ENCODE peak calls at places on chromosome 6, in six cellular contexts. H, Q, F, J, L and U are unnamed samples.

GRCh38 chr6:96682017-96682416 is 119.1 kb downstream of the FHL5 start:
- DNase-seq in H (no peak), Q (no peak), F (no peak), J (no peak), L (no peak), U (no peak)

GRCh38 chr6:35739645-35740517 is 3.0 kb downstream of the ARMC12 start:
- DNase-seq in H (no peak), Q (no peak), F (no peak), J (no peak), L (no peak), U (no peak)

GRCh38 chr6:150323205-150323604 is 45.6 kb upstream of the IYD start:
- DNase-seq in H (no peak), Q (no peak), F (no peak), J (no peak), L (no peak), U (no peak)

GRCh38 chr6:138550346-138550767 is 51.1 kb upstream of the NHSL1 start:
- DNase-seq in H (no peak), Q (no peak), F (no peak), J (no peak), L (no peak), U (no peak)

GRCh38 chr6:152053332-152053731 is 245.8 kb downstream of the ESR1 start:
- DNase-seq in H (no peak), Q (no peak), F (no peak), J (no peak), L (no peak), U (no peak)

GRCh38 chr6:89492025-89492640 is 59.2 kb downstream of the ANKRD6 start:
- DNase-seq in H (no peak), Q (no peak), F (no peak), J (no peak), L (no peak), U (no peak)

GRCh38 chr6:14732845-14733757 is 512.8 kb upstream of the JARID2 start:
- DNase-seq in H (peak), Q (no peak), F (no peak), J (peak), L (no peak), U (peak)

GRCh38 chr6:129546702-129547101 is 163.3 kb downstream of the ARHGAP18 start:
- DNase-seq in H (no peak), Q (no peak), F (no peak), J (peak), L (no peak), U (no peak)

GRCh38 chr6:10759312-10759839 is 11.8 kb downstream of the TMEM14B start:
- DNase-seq in H (no peak), Q (peak), F (no peak), J (peak), L (no peak), U (peak)

GRCh38 chr6:14585689-14586088 is 468.1 kb downstream of the CD83 start:
- DNase-seq in H (no peak), Q (no peak), F (no peak), J (no peak), L (no peak), U (no peak)

GRCh38 chr6:44999066-44999465 is 329.1 kb upstream of the RUNX2 start:
- DNase-seq in H (no peak), Q (no peak), F (no peak), J (no peak), L (no peak), U (no peak)

GRCh38 chr6:14108571-14109410 is 8.8 kb upstream of the CD83 start:
- DNase-seq in H (peak), Q (no peak), F (peak), J (no peak), L (peak), U (no peak)

GRCh38 chr6:63351995-63352586 is 32.3 kb upstream of the LGSN start:
- DNase-seq in H (no peak), Q (peak), F (no peak), J (peak), L (no peak), U (peak)

GRCh38 chr6:106870069-106870468 is 104.5 kb downstream of the CD24 start:
- DNase-seq in H (no peak), Q (peak), F (no peak), J (peak), L (no peak), U (peak)

GRCh38 chr6:31727034-31727716 is 1.9 kb downstream of the DDAH2 start:
- DNase-seq in H (peak), Q (no peak), F (peak), J (no peak), L (no peak), U (no peak)

GRCh38 chr6:37289931-37290330 is 32.0 kb upstream of the TMEM217 start:
- DNase-seq in H (peak), Q (no peak), F (no peak), J (no peak), L (no peak), U (no peak)

GRCh38 chr6:170129691-170130171 is 161.1 kb downstream of the DLL1 start:
- DNase-seq in H (no peak), Q (no peak), F (peak), J (peak), L (peak), U (no peak)

GRCh38 chr6:85078071-85078470 is 313.7 kb upstream of the TBX18 start:
- DNase-seq in H (no peak), Q (peak), F (no peak), J (peak), L (no peak), U (peak)

GRCh38 chr6:158487495-158487894 is 72.4 kb upstream of the TMEM181 start:
- DNase-seq in H (no peak), Q (no peak), F (no peak), J (peak), L (no peak), U (no peak)

GRCh38 chr6:64683682-64684081 is 1023.3 kb downstream of the EYS start:
- DNase-seq in H (no peak), Q (no peak), F (peak), J (peak), L (no peak), U (peak)

GRCh38 chr6:15389079-15389758 is 143.3 kb downstream of the JARID2 start:
- DNase-seq in H (no peak), Q (no peak), F (no peak), J (no peak), L (no peak), U (no peak)

GRCh38 chr6:50707652-50708325 is 5.5 kb upstream of the TFAP2D start:
- DNase-seq in H (no peak), Q (no peak), F (peak), J (no peak), L (no peak), U (no peak)

GRCh38 chr6:54874349-54875048 is 27.9 kb downstream of the FAM83B start:
- DNase-seq in H (no peak), Q (no peak), F (no peak), J (peak), L (no peak), U (no peak)

GRCh38 chr6:159107451-159108260 is 61.5 kb upstream of the FNDC1 start:
- DNase-seq in H (peak), Q (no peak), F (no peak), J (no peak), L (no peak), U (no peak)

GRCh38 chr6:26375270-26375669 is 7.6 kb upstream of the BTN2A2 start:
- DNase-seq in H (no peak), Q (no peak), F (no peak), J (no peak), L (no peak), U (no peak)

GRCh38 chr6:29790626-29791025 is 37.0 kb upstream of the HLA-G start:
- DNase-seq in H (no peak), Q (no peak), F (no peak), J (peak), L (no peak), U (no peak)

GRCh38 chr6:28139860-28140500 is 1.7 kb upstream of the ZKSCAN8 start:
- DNase-seq in H (no peak), Q (no peak), F (no peak), J (no peak), L (no peak), U (no peak)

GRCh38 chr6:6788394-6789020 is 200.0 kb downstream of the LY86 start:
- DNase-seq in H (peak), Q (no peak), F (no peak), J (peak), L (no peak), U (no peak)

GRCh38 chr6:14384175-14384949 is 266.8 kb downstream of the CD83 start:
- DNase-seq in H (no peak), Q (no peak), F (no peak), J (peak), L (no peak), U (no peak)

GRCh38 chr6:36075656-36076055 is 48.0 kb downstream of the MAPK14 start:
- DNase-seq in H (peak), Q (no peak), F (no peak), J (peak), L (no peak), U (no peak)

GRCh38 chr6:88870728-88871330 is 92.6 kb downstream of the RNGTT start:
- DNase-seq in H (peak), Q (peak), F (no peak), J (peak), L (no peak), U (peak)

GRCh38 chr6:43636312-43636667 is 650 bp downstream of the MAD2L1BP start:
- DNase-seq in H (no peak), Q (no peak), F (no peak), J (peak), L (no peak), U (no peak)

GRCh38 chr6:1399085-1399780 is 9.9 kb downstream of the FOXF2 start:
- DNase-seq in H (no peak), Q (no peak), F (no peak), J (no peak), L (no peak), U (no peak)

GRCh38 chr6:128827675-128828464 is 55.1 kb upstream of the LAMA2 start:
- DNase-seq in H (no peak), Q (no peak), F (no peak), J (no peak), L (no peak), U (peak)

GRCh38 chr6:1701668-1702353 is 92.1 kb downstream of the FOXC1 start:
- DNase-seq in H (no peak), Q (peak), F (no peak), J (peak), L (no peak), U (peak)

GRCh38 chr6:111918825-111919224 is 45.6 kb upstream of the FYN start:
- DNase-seq in H (no peak), Q (no peak), F (no peak), J (no peak), L (no peak), U (peak)

GRCh38 chr6:12297363-12298016 is 7.3 kb downstream of the EDN1 start:
- DNase-seq in H (no peak), Q (no peak), F (no peak), J (no peak), L (no peak), U (no peak)

GRCh38 chr6:89037156-89037900 is 43.2 kb upstream of the PNRC1 start:
- DNase-seq in H (no peak), Q (peak), F (no peak), J (peak), L (no peak), U (no peak)

GRCh38 chr6:163356324-163356723 is 58.2 kb upstream of the QKI start:
- DNase-seq in H (no peak), Q (no peak), F (peak), J (no peak), L (peak), U (peak)

DNA sequence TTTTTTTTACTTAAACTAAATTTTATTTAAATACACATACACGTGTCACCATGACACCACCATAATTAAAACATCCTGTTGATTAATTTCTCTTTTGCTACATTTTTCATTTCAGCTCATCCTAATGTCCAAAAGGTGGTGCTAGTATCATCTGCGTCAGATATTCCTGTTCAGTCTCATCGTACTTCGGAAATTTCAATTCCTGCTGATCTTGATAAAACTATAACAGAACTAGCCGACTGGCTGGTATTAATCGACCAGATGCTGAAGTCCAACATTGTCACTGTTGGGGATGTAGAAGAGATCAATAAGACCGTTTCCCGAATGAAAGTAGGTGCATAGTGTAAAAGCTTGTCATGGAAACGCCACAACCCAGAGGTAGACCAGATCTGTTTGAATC is 263.4 kb downstream of the UTRN start:
- DNase-seq in H (no peak), Q (no peak), F (no peak), J (no peak), L (no peak), U (no peak)
- TF ChIP-seq CTCF in H (no peak), Q (peak), F (no peak), J (no peak), L (no peak), U (no peak)

GRCh38 chr6:142975272-142975805 is 30.4 kb upstream of the HIVEP2 start:
- DNase-seq in H (no peak), Q (no peak), F (no peak), J (peak), L (no peak), U (no peak)
- H3K4me3 ChIP-seq in H (no peak), Q (no peak), F (no peak), J (no peak), L (no peak), U (no peak)

DNA sequence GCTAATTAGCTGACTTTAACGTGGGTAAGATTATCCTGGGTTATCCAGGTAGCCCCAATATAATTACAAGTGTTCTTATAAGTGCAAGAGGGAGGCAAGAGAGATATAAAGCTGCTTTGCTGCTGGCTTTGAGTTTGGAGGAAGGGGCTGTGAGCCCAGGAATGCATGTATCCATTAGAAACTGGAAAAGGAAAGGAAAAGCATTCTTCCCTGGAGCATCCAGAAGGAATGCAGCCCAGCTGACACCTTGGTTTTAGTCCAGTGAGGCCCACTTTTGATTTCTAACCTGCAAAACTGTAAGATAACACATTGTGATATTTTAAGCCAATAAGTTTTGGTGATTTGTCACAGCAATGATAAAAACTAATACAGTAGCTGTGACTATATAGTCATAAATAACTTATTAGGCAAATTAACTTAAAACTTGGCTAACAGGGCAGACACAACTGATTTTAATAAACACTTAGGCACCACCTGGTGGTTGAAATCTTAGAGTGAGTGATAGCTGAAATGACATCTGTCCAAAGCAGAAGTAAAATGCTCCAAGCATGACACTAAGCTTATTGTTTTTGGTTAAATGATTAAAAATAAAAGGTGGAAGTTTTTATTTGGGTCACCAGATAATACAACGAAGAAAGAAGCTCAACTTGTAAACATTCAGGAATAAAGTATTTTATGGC is 35.6 kb downstream of the ADGRF4 start:
- DNase-seq in H (no peak), Q (no peak), F (no peak), J (peak), L (no peak), U (no peak)
- TF ChIP-seq CTCF in H (peak), Q (peak), F (no peak), J (peak), L (peak), U (peak)

GRCh38 chr6:131134220-131134831 is 941 bp upstream of the AKAP7 start:
- DNase-seq in H (no peak), Q (no peak), F (no peak), J (no peak), L (no peak), U (no peak)
- H3K4me3 ChIP-seq in H (no peak), Q (no peak), F (no peak), J (no peak), L (peak), U (no peak)

DNA sequence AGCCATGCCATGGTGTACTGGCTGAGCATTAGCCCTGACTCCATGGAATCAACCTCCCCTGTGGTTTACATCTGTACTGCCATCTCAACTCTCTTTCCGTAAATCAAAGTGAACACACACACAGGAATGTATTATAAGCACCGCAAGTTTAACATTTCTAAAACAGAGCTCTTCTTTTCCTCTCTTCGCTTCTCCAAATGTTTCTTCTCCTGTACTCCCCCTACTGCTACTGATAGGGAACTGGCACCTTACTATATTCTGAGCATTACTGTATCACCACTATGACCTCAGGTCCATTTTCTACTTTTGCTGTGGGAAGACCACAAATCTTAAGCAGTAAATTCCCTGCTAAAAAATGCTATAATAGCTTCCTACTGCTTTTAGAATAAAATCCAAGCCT is 101.2 kb downstream of the NUS1 start:
- DNase-seq in H (no peak), Q (no peak), F (no peak), J (peak), L (no peak), U (peak)
- TF ChIP-seq CTCF in H (no peak), Q (peak), F (no peak), J (peak), L (peak), U (peak)